ENCODE peak calls at places on chromosome 1, in six cellular contexts. H is HCT116; B is OCI-M1; M is activated naive CD4-positive, alpha-beta T cell treated with anti-CD3 and anti-CD28 coated beads, Interleukin-2, amount 50 U/mL, for 16 hours; R is stimulated activated CD8-positive, alpha-beta memory T cell treated with anti-CD3 and anti-CD28 coated beads, Interleukin-4, amount 100 ng/mL, for 48 hours; U is EL. K is an unnamed sample.

GRCh38 chr1:5716126-5716525 is 276.1 kb downstream of the NPHP4 start:
- DNase-seq in H (no peak), B (no peak), U (no peak), M (no peak), R (no peak), K (no peak)

GRCh38 chr1:53277326-53277725 is 39.0 kb upstream of the MAGOH start:
- DNase-seq in U (no peak), R (no peak), M (no peak), B (no peak), H (no peak), K (no peak)

GRCh38 chr1:183090386-183091006 is 67.3 kb downstream of the LAMC1 start:
- DNase-seq in H (no peak), R (no peak), M (no peak), U (no peak), B (peak), K (no peak)

GRCh38 chr1:193614817-193615216 is 428.4 kb upstream of the B3GALT2 start:
- DNase-seq in B (peak), H (peak), M (no peak), U (peak), R (no peak), K (no peak)

GRCh38 chr1:19370453-19371170 is 58.5 kb downstream of the SLC66A1 start:
- DNase-seq in M (no peak), U (no peak), B (no peak), R (no peak), H (no peak), K (no peak)

GRCh38 chr1:40799351-40799867 is 15.8 kb downstream of the KCNQ4 start:
- DNase-seq in R (no peak), M (no peak), B (peak), H (no peak), U (no peak), K (no peak)

GRCh38 chr1:23726669-23727068 is 16.6 kb upstream of the ELOA start:
- DNase-seq in B (no peak), U (no peak), R (no peak), M (no peak), H (no peak), K (no peak)

GRCh38 chr1:33128781-33129180 is 47.8 kb downstream of the AZIN2 start:
- DNase-seq in U (no peak), B (no peak), R (peak), H (no peak), M (no peak), K (no peak)

K was measured in keratinocyte.